ENCODE peak calls at places on chromosome 4, in six cellular contexts. P is BJ, M is mucosa of descending colon, L is fibroblast of pulmonary artery, F is brain microvascular endothelial cell, O is fibroblast of villous mesenchyme. H is an unnamed sample.

GRCh38 chr4:142036795-142037583 is 400.6 kb downstream of the IL15 start:
- DNase-seq in P (no peak), F (peak; percentile 13), O (peak; percentile 6), L (no peak), M (no peak), H (no peak)

GRCh38 chr4:127642169-127642568 is 9.4 kb downstream of the INTU start:
- DNase-seq in P (no peak), M (no peak), F (peak; percentile 15), O (no peak), L (no peak), H (no peak)

GRCh38 chr4:56049428-56050212 is 100.9 kb downstream of the CEP135 start:
- DNase-seq in M (peak; percentile 56), L (peak; percentile 46), O (no peak), F (peak; percentile 10), P (no peak), H (no peak)

GRCh38 chr4:98864560-98864959 is 64.4 kb downstream of the EIF4E start:
- DNase-seq in F (no peak), P (no peak), O (no peak), L (no peak), M (no peak), H (no peak)

GRCh38 chr4:52507774-52508173 is 151.3 kb downstream of the USP46 start:
- DNase-seq in M (no peak), L (no peak), O (no peak), F (no peak), P (no peak), H (no peak)

GRCh38 chr4:24857996-24858395 is 54.8 kb downstream of the CCDC149 start:
- DNase-seq in M (no peak), P (peak; percentile 59), O (peak; percentile 51), F (peak; percentile 58), L (peak; percentile 67), H (peak; percentile 46)

GRCh38 chr4:183326853-183327252 is 4.6 kb upstream of the CLDN24 start:
- DNase-seq in O (no peak), M (no peak), F (peak; percentile 40), L (peak; percentile 15), P (no peak), H (no peak)

GRCh38 chr4:1532549-1533395 is 126.5 kb upstream of the NKX1-1 start:
- DNase-seq in M (peak; percentile 47), O (no peak), L (no peak), P (no peak), F (no peak), H (no peak)

GRCh38 chr4:163672751-163673150 is 178.3 kb downstream of the TMA16 start:
- DNase-seq in O (no peak), M (no peak), P (no peak), F (no peak), L (no peak), H (no peak)

GRCh38 chr4:109559625-109559982 is 442 bp upstream of the MCUB start:
- DNase-seq in F (peak; percentile 12), L (no peak), O (peak; percentile 61), M (peak; percentile 71), P (no peak), H (no peak)

GRCh38 chr4:16496501-16496900 is 270.2 kb upstream of the TAPT1 start:
- DNase-seq in F (peak; percentile 42), P (no peak), O (peak; percentile 25), L (peak; percentile 58), M (no peak), H (peak; percentile 55)

GRCh38 chr4:138222041-138222440 is 20.1 kb downstream of the SLC7A11 start:
- DNase-seq in O (peak; percentile 90), F (peak; percentile 66), M (no peak), L (peak; percentile 93), P (peak; percentile 73), H (peak; percentile 69)

GRCh38 chr4:109589605-109590004 is 29.6 kb downstream of the MCUB start:
- DNase-seq in L (no peak), M (no peak), P (no peak), F (no peak), O (no peak), H (no peak)

GRCh38 chr4:185139736-185140135 is 3.3 kb upstream of the SLC25A4 start:
- DNase-seq in O (no peak), L (no peak), P (no peak), F (no peak), M (no peak), H (no peak)

GRCh38 chr4:138522366-138522765 is 280.2 kb upstream of the SLC7A11 start:
- DNase-seq in L (peak; percentile 51), M (no peak), P (no peak), F (peak; percentile 9), O (peak; percentile 42), H (no peak)

GRCh38 chr4:8892556-8893226 is 21.1 kb upstream of the HMX1 start:
- DNase-seq in F (no peak), L (no peak), P (no peak), O (no peak), M (no peak), H (no peak)

GRCh38 chr4:52265781-52266525 is 214.8 kb downstream of the SPATA18 start:
- DNase-seq in L (no peak), P (no peak), O (no peak), F (no peak), M (no peak), H (no peak)

GRCh38 chr4:81136161-81136910 is 78.7 kb downstream of the PRKG2 start:
- DNase-seq in M (no peak), F (peak; percentile 1), O (peak; percentile 58), L (peak; percentile 96), P (peak; percentile 90), H (peak; percentile 93)

GRCh38 chr4:153573881-153574807 is 108.0 kb downstream of the TMEM131L start:
- DNase-seq in L (peak; percentile 85), O (peak; percentile 82), P (peak; percentile 30), M (no peak), F (peak; percentile 83), H (peak; percentile 75)

GRCh38 chr4:54281060-54281781 is 52.1 kb downstream of the PDGFRA start:
- DNase-seq in P (peak; percentile 95), M (peak; percentile 53), O (peak; percentile 91), L (peak; percentile 98), F (peak; percentile 84), H (peak; percentile 97)

GRCh38 chr4:111540661-111541060 is 604.6 kb upstream of the FAM241A start:
- DNase-seq in P (no peak), M (no peak), O (peak; percentile 37), F (no peak), L (no peak), H (no peak)

GRCh38 chr4:24850669-24851068 is 55.3 kb downstream of the SOD3 start:
- DNase-seq in L (peak; percentile 85), M (no peak), O (peak; percentile 77), F (peak; percentile 87), P (peak; percentile 71), H (peak; percentile 65)

GRCh38 chr4:3313139-3313538 is 20.3 kb downstream of the RGS12 start:
- DNase-seq in F (no peak), P (no peak), O (no peak), L (no peak), M (no peak), H (no peak)

GRCh38 chr4:4394644-4395043 is 7.7 kb downstream of the NSG1 start:
- DNase-seq in L (peak; percentile 87), F (peak; percentile 5), P (no peak), O (peak; percentile 24), M (no peak), H (no peak)

GRCh38 chr4:74742191-74742590 is 52.1 kb downstream of the BTC start:
- DNase-seq in L (no peak), P (no peak), O (no peak), M (no peak), F (no peak), H (no peak)

GRCh38 chr4:110865611-110866254 is 242.9 kb upstream of the PITX2 start:
- DNase-seq in L (peak; percentile 49), M (no peak), O (peak; percentile 40), P (peak; percentile 58), F (peak; percentile 36), H (peak; percentile 87)

GRCh38 chr4:15714616-15715015 is 11.8 kb downstream of the BST1 start:
- DNase-seq in O (peak; percentile 68), P (no peak), F (no peak), L (peak; percentile 48), M (no peak), H (no peak)

GRCh38 chr4:3200423-3201090 is 48.4 kb upstream of the MSANTD1 start:
- DNase-seq in P (no peak), O (no peak), L (no peak), M (no peak), F (no peak), H (no peak)

GRCh38 chr4:180640193-180640592 is 1603.0 kb upstream of the TENM3 start:
- DNase-seq in M (no peak), L (no peak), F (no peak), P (no peak), O (no peak), H (no peak)

GRCh38 chr4:157792716-157793115 is 380.1 kb downstream of the GASK1B start:
- DNase-seq in L (no peak), M (no peak), F (peak; percentile 15), P (no peak), O (peak; percentile 2), H (no peak)

GRCh38 chr4:8515316-8516060 is 64.7 kb upstream of the GPR78 start:
- DNase-seq in O (peak; percentile 94), P (no peak), L (peak; percentile 21), F (peak; percentile 46), M (no peak), H (no peak)

GRCh38 chr4:137226900-137227299 is 305.4 kb downstream of the PCDH18 start:
- DNase-seq in O (peak; percentile 20), L (peak; percentile 36), P (no peak), M (no peak), F (no peak), H (no peak)

GRCh38 chr4:145324161-145324560 is 143.8 kb upstream of the OTUD4 start:
- DNase-seq in F (no peak), M (no peak), P (no peak), L (no peak), O (no peak), H (no peak)

GRCh38 chr4:145316961-145317360 is 136.6 kb upstream of the OTUD4 start:
- DNase-seq in L (no peak), F (no peak), O (no peak), M (no peak), P (no peak), H (no peak)

GRCh38 chr4:145315828-145316227 is 135.4 kb upstream of the OTUD4 start:
- DNase-seq in L (no peak), P (peak; percentile 84), O (peak; percentile 69), M (no peak), F (no peak), H (peak; percentile 94)

GRCh38 chr4:145320269-145320668 is 139.9 kb upstream of the OTUD4 start:
- DNase-seq in P (peak; percentile 15), M (no peak), L (no peak), O (peak; percentile 21), F (no peak), H (no peak)
- H3K4me3 ChIP-seq in P (no peak overlapping the region), M (no peak overlapping the region), L (no peak overlapping the region), O (no peak overlapping the region), F (no peak overlapping the region), H (no peak overlapping the region)

GRCh38 chr4:10960386-10960785 is 275.8 kb upstream of the CLNK start:
- DNase-seq in L (no peak), F (no peak), M (no peak), O (no peak), P (no peak), H (no peak)
- TF ChIP-seq CTCF in L (no peak), F (no peak), M (no peak), O (no peak), P (no peak), H (no peak)

GRCh38 chr4:107809236-107809635 is 15.5 kb upstream of the SGMS2 start:
- DNase-seq in L (no peak), M (no peak), F (no peak), O (no peak), P (no peak), H (no peak)
- H3K4me3 ChIP-seq in L (no peak overlapping the region), M (no peak overlapping the region), F (no peak overlapping the region), O (no peak overlapping the region), P (no peak overlapping the region), H (no peak overlapping the region)

GRCh38 chr4:166169111-166169510 is 296.1 kb downstream of the TLL1 start:
- DNase-seq in O (peak; percentile 10), M (no peak), F (peak; percentile 23), L (peak; percentile 58), P (no peak), H (no peak)
- TF ChIP-seq CTCF in O (peak; percentile 44), M (no peak), F (peak; percentile 70), L (peak; percentile 68), P (peak; percentile 32), H (peak; percentile 31)

H was measured in AG09309.